ENCODE peak calls at places on chromosomes 16 and 17, in six cellular contexts. U is amniotic stem cell; E is astrocyte of the cerebellum; Y is body of pancreas; L is effector memory CD8-positive, alpha-beta T cell; F is AG08396. B is an unnamed sample.

GRCh38 chr16:74921051-74921450 is 63.9 kb downstream of the WDR59 start:
- DNase-seq in Y (no peak), U (no peak), E (no peak), F (no peak), L (no peak), B (no peak)

GRCh38 chr17:83136931-83137330 is 57.5 kb downstream of the METRNL start:
- DNase-seq in F (no peak), U (no peak), Y (no peak), L (no peak), E (no peak), B (no peak)

GRCh38 chr17:43832976-43833829 is at the start of gene MPP3:
- DNase-seq in L (peak), E (no peak), F (peak), Y (peak), U (peak), B (no peak)

GRCh38 chr17:70098030-70098429 is 23.0 kb downstream of the KCNJ16 start:
- DNase-seq in Y (no peak), E (no peak), L (no peak), F (no peak), U (no peak), B (no peak)

GRCh38 chr17:14080847-14081251 is 11.5 kb downstream of the COX10 start:
- DNase-seq in E (no peak), Y (no peak), F (no peak), U (no peak), L (no peak), B (no peak)

GRCh38 chr17:42618442-42619150 is 9.1 kb downstream of the TUBG1 start:
- DNase-seq in E (peak), F (no peak), L (no peak), Y (peak), U (no peak), B (no peak)

GRCh38 chr16:80671281-80671849 is 130.6 kb downstream of the DYNLRB2 start:
- DNase-seq in Y (no peak), E (no peak), U (no peak), F (no peak), L (no peak), B (no peak)

GRCh38 chr17:63925615-63926014 is 6.5 kb downstream of the CD79B start:
- DNase-seq in L (no peak), Y (no peak), F (no peak), U (no peak), E (no peak), B (no peak)

GRCh38 chr16:11896776-11897175 is 19.0 kb downstream of the GSPT1 start:
- DNase-seq in L (no peak), Y (no peak), F (peak), E (no peak), U (peak), B (no peak)

GRCh38 chr17:17839792-17840707 is 3.3 kb upstream of the SREBF1 start:
- DNase-seq in E (peak), F (peak), Y (peak), U (peak), L (peak), B (peak)

GRCh38 chr16:89565506-89566372 is 5.3 kb downstream of the RPL13 start:
- DNase-seq in E (no peak), F (peak), Y (peak), U (no peak), L (peak), B (peak)

GRCh38 chr17:81577278-81578000 is 25.3 kb upstream of the FAAP100 start:
- DNase-seq in U (no peak), F (no peak), Y (no peak), L (no peak), E (no peak), B (no peak)

GRCh38 chr16:31420037-31420436 is 8.1 kb downstream of the COX6A2 start:
- DNase-seq in F (no peak), L (no peak), U (no peak), E (no peak), Y (no peak), B (no peak)

GRCh38 chr17:48571826-48572417 is 6.2 kb downstream of the HOXB4 start:
- DNase-seq in E (no peak), U (no peak), F (no peak), Y (no peak), L (no peak), B (no peak)

GRCh38 chr17:37344519-37344918 is 31.3 kb upstream of the C17orf78 start:
- DNase-seq in Y (no peak), E (no peak), U (no peak), L (no peak), F (no peak), B (no peak)

GRCh38 chr16:85715169-85716015 is 26.6 kb upstream of the GINS2 start:
- DNase-seq in E (no peak), L (no peak), F (no peak), Y (no peak), U (no peak), B (no peak)

GRCh38 chr17:61280338-61280737 is 119.3 kb upstream of the TBX2 start:
- DNase-seq in E (no peak), Y (no peak), F (no peak), L (no peak), U (no peak), B (no peak)

GRCh38 chr16:87437327-87437726 is 45.2 kb downstream of the MAP1LC3B start:
- DNase-seq in L (no peak), E (no peak), U (no peak), F (no peak), Y (no peak), B (no peak)

GRCh38 chr17:28497931-28498330 is 8.2 kb upstream of the FOXN1 start:
- DNase-seq in Y (peak), U (no peak), L (no peak), E (no peak), F (no peak), B (no peak)

GRCh38 chr17:82351254-82351712 is 7.8 kb upstream of the TEX19 start:
- DNase-seq in Y (no peak), F (no peak), U (no peak), E (no peak), L (no peak), B (no peak)

GRCh38 chr16:21704733-21705132 is 41.0 kb downstream of the OTOA start:
- DNase-seq in E (no peak), L (no peak), Y (no peak), F (no peak), U (no peak), B (no peak)

GRCh38 chr16:17467923-17468540 is 2.7 kb downstream of the XYLT1 start:
- DNase-seq in U (no peak), L (no peak), E (peak), Y (peak), F (peak), B (peak)

GRCh38 chr16:83772806-83773205 is 35.0 kb upstream of the HSBP1 start:
- DNase-seq in F (no peak), Y (no peak), U (no peak), L (no peak), E (no peak), B (no peak)

GRCh38 chr17:77502626-77503292 is 362.0 kb downstream of the SEC14L1 start:
- DNase-seq in Y (no peak), E (no peak), U (no peak), F (no peak), L (no peak), B (no peak)